ENCODE peak calls at places on chromosomes 16 and 17, in six cellular contexts. One of them, this sample, is unnamed.

GRCh38 chr16:69942099-69942491 is 9.0 kb upstream of the CLEC18A start:
- DNase-seq in uterus: no peak
- DNase-seq in dorsolateral prefrontal cortex: no peak
- DNase-seq in HEK293T: no peak
- DNase-seq in HS-5: no peak
- DNase-seq in IMR-90: no peak
- DNase-seq in this sample: no peak

GRCh38 chr17:7219812-7220592 is at the start of the genes ACADVL and DLG4:
- DNase-seq in HEK293T: peak; percentile 71
- DNase-seq in dorsolateral prefrontal cortex: peak; percentile 94
- DNase-seq in IMR-90: peak; percentile 86
- DNase-seq in HS-5: no peak
- DNase-seq in uterus: peak; percentile 96
- DNase-seq in this sample: peak; percentile 85

GRCh38 chr17:49913226-49914095 is 55.5 kb upstream of the DLX4 start:
- DNase-seq in IMR-90: peak; percentile 55
- DNase-seq in HEK293T: no peak
- DNase-seq in uterus: no peak
- DNase-seq in dorsolateral prefrontal cortex: no peak
- DNase-seq in HS-5: peak; percentile 25
- DNase-seq in this sample: peak; percentile 75

GRCh38 chr16:67447508-67448076 is 16.7 kb downstream of the HSD11B2 start:
- DNase-seq in HS-5: no peak
- DNase-seq in uterus: peak; percentile 65
- DNase-seq in IMR-90: peak; percentile 42
- DNase-seq in HEK293T: peak; percentile 67
- DNase-seq in dorsolateral prefrontal cortex: no peak
- DNase-seq in this sample: peak; percentile 46

GRCh38 chr17:78252701-78253635 is 21.5 kb downstream of the TMEM235 start:
- DNase-seq in HS-5: no peak
- DNase-seq in IMR-90: no peak
- DNase-seq in HEK293T: no peak
- DNase-seq in uterus: no peak
- DNase-seq in dorsolateral prefrontal cortex: no peak
- DNase-seq in this sample: no peak

GRCh38 chr16:88762258-88762870 is 22.7 kb downstream of the PIEZO1 start:
- DNase-seq in uterus: no peak
- DNase-seq in dorsolateral prefrontal cortex: no peak
- DNase-seq in IMR-90: no peak
- DNase-seq in HS-5: no peak
- DNase-seq in HEK293T: no peak
- DNase-seq in this sample: no peak

GRCh38 chr17:3535253-3535995 is 22.2 kb downstream of the TRPV3 start:
- DNase-seq in HS-5: no peak
- DNase-seq in uterus: peak; percentile 74
- DNase-seq in dorsolateral prefrontal cortex: peak; percentile 75
- DNase-seq in IMR-90: peak; percentile 62
- DNase-seq in HEK293T: peak; percentile 71
- DNase-seq in this sample: peak; percentile 77

GRCh38 chr17:48194097-48194550 is 86.6 kb downstream of the SNX11 start:
- DNase-seq in HS-5: peak; percentile 65
- DNase-seq in IMR-90: peak; percentile 47
- DNase-seq in uterus: no peak
- DNase-seq in HEK293T: no peak
- DNase-seq in dorsolateral prefrontal cortex: no peak
- DNase-seq in this sample: peak; percentile 97

GRCh38 chr17:76781056-76781982 is 43.4 kb downstream of the MFSD11 start:
- DNase-seq in IMR-90: no peak
- DNase-seq in dorsolateral prefrontal cortex: no peak
- DNase-seq in HEK293T: no peak
- DNase-seq in HS-5: no peak
- DNase-seq in uterus: no peak
- DNase-seq in this sample: no peak

GRCh38 chr16:27439273-27440018 is 37.5 kb downstream of the IL21R start:
- DNase-seq in dorsolateral prefrontal cortex: peak; percentile 8
- DNase-seq in HS-5: no peak
- DNase-seq in IMR-90: no peak
- DNase-seq in uterus: peak; percentile 4
- DNase-seq in HEK293T: no peak
- DNase-seq in this sample: no peak

GRCh38 chr17:17164156-17164555 is 42.0 kb downstream of the PLD6 start:
- DNase-seq in HS-5: no peak
- DNase-seq in uterus: no peak
- DNase-seq in HEK293T: no peak
- DNase-seq in IMR-90: no peak
- DNase-seq in dorsolateral prefrontal cortex: no peak
- DNase-seq in this sample: no peak

GRCh38 chr17:72954595-72954994 is 137.9 kb downstream of the SLC39A11 start:
- DNase-seq in HEK293T: no peak
- DNase-seq in IMR-90: no peak
- DNase-seq in dorsolateral prefrontal cortex: no peak
- DNase-seq in HS-5: no peak
- DNase-seq in uterus: no peak
- DNase-seq in this sample: no peak

GRCh38 chr16:4800290-4801041 is 2.0 kb downstream of the ROGDI start:
- DNase-seq in HEK293T: no peak
- DNase-seq in dorsolateral prefrontal cortex: peak; percentile 90
- DNase-seq in uterus: no peak
- DNase-seq in IMR-90: no peak
- DNase-seq in HS-5: no peak
- DNase-seq in this sample: no peak

GRCh38 chr17:15351925-15352324 is 10.5 kb upstream of the TEKT3 start:
- DNase-seq in HEK293T: no peak
- DNase-seq in HS-5: peak; percentile 80
- DNase-seq in IMR-90: peak; percentile 88
- DNase-seq in uterus: peak; percentile 45
- DNase-seq in dorsolateral prefrontal cortex: no peak
- DNase-seq in this sample: peak; percentile 97

GRCh38 chr16:78930561-78930960 is 670.0 kb downstream of the MAF start:
- DNase-seq in HEK293T: no peak
- DNase-seq in HS-5: no peak
- DNase-seq in uterus: no peak
- DNase-seq in dorsolateral prefrontal cortex: no peak
- DNase-seq in IMR-90: no peak
- DNase-seq in this sample: no peak

This sample was measured in PC-3.